ENCODE peak calls at places on chromosomes 11 and 22, in four cellular contexts. One of them, this sample, is unnamed. For H3K9me3, the result is how much of the 10 kb centered on the place peaks cover.

GRCh38 chr11:95398437-95399112 is 167.6 kb upstream of the SESN3 start:
- DNase-seq in SJCRH30: no peak
- DNase-seq in MG63: no peak
- DNase-seq in right lobe of liver: no peak
- DNase-seq in this sample: no peak

GRCh38 chr11:128928400-128928799 is 14.3 kb downstream of the TP53AIP1 start:
- DNase-seq in SJCRH30: no peak
- DNase-seq in MG63: no peak
- DNase-seq in right lobe of liver: no peak
- DNase-seq in this sample: no peak

GRCh38 chr22:19693581-19693980 is 20.7 kb upstream of the SEPTIN5 start:
- DNase-seq in SJCRH30: no peak
- DNase-seq in MG63: no peak
- DNase-seq in right lobe of liver: no peak
- DNase-seq in this sample: no peak

GRCh38 chr11:111376453-111376871 is 2.6 kb downstream of the POU2AF1 start:
- DNase-seq in SJCRH30: no peak
- DNase-seq in MG63: no peak
- DNase-seq in right lobe of liver: no peak
- DNase-seq in this sample: no peak

GRCh38 chr22:33986167-33986771 is 66.0 kb upstream of the LARGE1 start:
- DNase-seq in SJCRH30: no peak
- DNase-seq in MG63: no peak
- DNase-seq in right lobe of liver: no peak
- DNase-seq in this sample: no peak

GRCh38 chr11:96279421-96280290 is 63.3 kb downstream of the MAML2 start:
- DNase-seq in SJCRH30: no peak
- DNase-seq in MG63: no peak
- DNase-seq in right lobe of liver: no peak
- DNase-seq in this sample: peak

GRCh38 chr22:43832393-43833265 is 20.5 kb upstream of the EFCAB6 start:
- DNase-seq in SJCRH30: no peak
- DNase-seq in MG63: no peak
- DNase-seq in right lobe of liver: peak
- DNase-seq in this sample: no peak

GRCh38 chr11:2516276-2517015 is 71.6 kb downstream of the KCNQ1 start:
- DNase-seq in SJCRH30: peak
- DNase-seq in MG63: no peak
- DNase-seq in right lobe of liver: peak
- DNase-seq in this sample: peak

GRCh38 chr11:118928870-118929495 is 3.3 kb upstream of the BCL9L start:
- DNase-seq in SJCRH30: no peak
- DNase-seq in MG63: peak
- DNase-seq in right lobe of liver: peak
- DNase-seq in this sample: no peak

GRCh38 chr11:47507016-47507631 is 45.8 kb downstream of the CELF1 start:
- DNase-seq in SJCRH30: no peak
- DNase-seq in MG63: no peak
- DNase-seq in right lobe of liver: no peak
- DNase-seq in this sample: no peak
- H3K4me3 ChIP-seq in SJCRH30: no peak
- H3K4me3 ChIP-seq in MG63: no peak
- H3K4me3 ChIP-seq in right lobe of liver: no peak
- H3K4me3 ChIP-seq in this sample: no peak

DNA sequence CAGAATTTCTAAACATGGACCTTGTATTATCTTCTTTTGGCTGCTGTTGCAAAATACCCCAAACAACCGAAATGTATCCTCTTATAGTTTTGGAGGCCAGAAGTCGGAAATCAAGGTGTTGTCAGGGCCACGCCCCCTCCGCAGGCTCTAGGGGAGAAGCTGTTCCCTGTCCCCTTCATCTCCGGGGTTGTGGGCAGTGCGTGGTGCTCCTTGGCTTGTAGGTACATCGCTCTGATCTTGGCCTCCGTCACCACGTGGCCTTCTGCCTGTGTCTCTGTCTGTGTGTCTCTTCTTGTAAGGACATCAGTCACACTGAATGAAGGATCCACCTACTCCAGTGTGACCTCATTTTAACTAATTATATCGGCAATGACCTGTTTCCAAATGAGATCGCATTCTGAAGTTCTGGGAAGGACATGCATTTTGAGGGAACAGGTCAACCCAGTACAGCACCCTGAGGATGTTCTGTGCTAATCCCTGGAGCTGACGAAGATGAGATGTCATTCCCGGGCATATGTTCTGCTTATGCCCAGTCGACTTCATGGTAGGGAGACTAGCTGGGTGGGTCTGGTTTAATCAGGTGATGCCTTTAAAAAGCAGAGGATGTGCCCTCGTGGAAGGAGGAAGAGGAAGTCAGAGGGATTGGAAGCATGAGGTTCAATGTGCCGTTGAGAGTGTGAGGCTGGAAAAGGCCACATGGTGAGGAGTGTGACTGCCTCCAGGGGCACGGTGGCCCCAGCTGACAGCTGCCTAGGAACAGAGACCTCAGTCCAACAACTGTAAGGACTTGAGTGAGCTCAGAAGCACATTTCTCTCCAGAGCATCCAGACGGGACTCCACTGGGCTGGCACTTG is 531.1 kb downstream of the TBC1D22A start:
- DNase-seq in SJCRH30: no peak
- DNase-seq in MG63: no peak
- DNase-seq in right lobe of liver: no peak
- DNase-seq in this sample: no peak
- H3K9me3 ChIP-seq in SJCRH30: under half
- H3K9me3 ChIP-seq in MG63: under half
- H3K9me3 ChIP-seq in right lobe of liver: under half
- H3K9me3 ChIP-seq in this sample: under half

GRCh38 chr11:68008381-68009337 is 1.5 kb upstream of the ALDH3B1 start:
- DNase-seq in SJCRH30: peak
- DNase-seq in MG63: no peak
- DNase-seq in right lobe of liver: peak
- DNase-seq in this sample: peak

GRCh38 chr11:68007498-68008380 is 2.4 kb upstream of the ALDH3B1 start:
- DNase-seq in SJCRH30: no peak
- DNase-seq in MG63: no peak
- DNase-seq in right lobe of liver: peak
- DNase-seq in this sample: no peak

GRCh38 chr11:68010058-68011041 is at the start of gene ALDH3B1:
- DNase-seq in SJCRH30: peak
- DNase-seq in MG63: peak
- DNase-seq in right lobe of liver: peak
- DNase-seq in this sample: peak

GRCh38 chr11:68011046-68011943 is 1.2 kb downstream of the ALDH3B1 start:
- DNase-seq in SJCRH30: peak
- DNase-seq in MG63: no peak
- DNase-seq in right lobe of liver: no peak
- DNase-seq in this sample: no peak

DNA sequence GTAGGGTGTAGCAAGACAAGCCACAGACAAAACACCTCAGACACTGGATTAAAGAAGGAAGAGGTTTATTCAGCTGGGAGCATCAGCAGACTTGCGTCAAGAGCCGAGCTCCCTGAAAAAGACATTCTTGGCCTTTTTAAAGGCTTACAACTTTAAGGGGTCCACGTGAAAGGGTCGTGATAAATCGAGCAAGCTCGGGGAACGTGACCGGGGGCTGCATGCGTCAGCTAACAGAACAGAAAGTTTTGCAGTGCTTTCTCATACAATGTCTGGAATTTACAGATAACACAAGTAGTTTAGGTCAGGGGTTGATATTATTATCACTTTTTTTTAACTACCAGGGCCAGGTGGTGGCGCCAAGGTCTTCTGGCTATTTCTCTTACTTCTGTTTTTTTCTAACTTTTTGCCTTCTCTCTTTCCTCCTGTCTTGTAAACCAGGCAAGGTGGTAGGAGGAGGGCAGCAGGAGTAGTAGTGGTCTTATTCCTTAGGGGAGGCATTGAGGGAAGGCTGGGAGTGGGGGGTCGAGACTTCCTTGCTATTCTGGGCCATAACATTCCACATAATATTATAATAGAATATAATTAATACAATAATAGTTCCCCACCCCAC is 631 bp upstream of the ALDH3B1 start:
- DNase-seq in SJCRH30: no peak
- DNase-seq in MG63: no peak
- DNase-seq in right lobe of liver: peak
- DNase-seq in this sample: no peak
- H3K4me3 ChIP-seq in SJCRH30: peak
- H3K4me3 ChIP-seq in MG63: peak
- H3K4me3 ChIP-seq in right lobe of liver: no peak
- H3K4me3 ChIP-seq in this sample: peak

DNA sequence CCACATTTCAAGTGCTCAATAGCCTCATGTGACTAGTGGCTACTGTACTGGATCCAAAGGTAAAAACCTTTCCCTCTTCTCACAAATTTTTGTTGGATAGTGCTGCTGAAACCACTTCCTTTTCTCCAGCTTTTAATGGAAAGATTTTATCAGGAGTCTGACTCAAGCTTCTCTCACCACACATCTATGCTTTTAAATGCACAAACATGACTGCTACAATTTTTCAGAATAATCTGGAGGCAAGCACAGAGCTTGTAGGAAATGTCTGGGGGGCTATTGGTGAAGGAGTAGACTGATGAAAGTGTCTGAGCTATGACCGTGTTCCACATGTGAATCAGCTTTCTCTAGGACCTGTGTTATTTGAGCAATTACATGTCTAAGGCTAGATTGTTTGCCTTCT is 101.1 kb upstream of the FAT3 start:
- DNase-seq in SJCRH30: no peak
- DNase-seq in MG63: no peak
- DNase-seq in right lobe of liver: no peak
- DNase-seq in this sample: no peak
- H3K9me3 ChIP-seq in SJCRH30: under half
- H3K9me3 ChIP-seq in MG63: under half
- H3K9me3 ChIP-seq in right lobe of liver: under half
- H3K9me3 ChIP-seq in this sample: under half

GRCh38 chr11:46382644-46383403 is 1.4 kb downstream of the MDK start:
- DNase-seq in SJCRH30: peak
- DNase-seq in MG63: peak
- DNase-seq in right lobe of liver: no peak
- DNase-seq in this sample: peak
- H3K4me3 ChIP-seq in SJCRH30: peak
- H3K4me3 ChIP-seq in MG63: no peak
- H3K4me3 ChIP-seq in right lobe of liver: no peak
- H3K4me3 ChIP-seq in this sample: peak

GRCh38 chr11:55854704-55855103 is 16.2 kb downstream of the OR5D16 start:
- DNase-seq in SJCRH30: no peak
- DNase-seq in MG63: no peak
- DNase-seq in right lobe of liver: no peak
- DNase-seq in this sample: no peak
- H3K9me3 ChIP-seq in SJCRH30: under half
- H3K9me3 ChIP-seq in MG63: under half
- H3K9me3 ChIP-seq in right lobe of liver: under half
- H3K9me3 ChIP-seq in this sample: under half

GRCh38 chr11:86064236-86064803 is 4.6 kb downstream of the PICALM start:
- DNase-seq in SJCRH30: peak
- DNase-seq in MG63: peak
- DNase-seq in right lobe of liver: no peak
- DNase-seq in this sample: no peak
- H3K4me3 ChIP-seq in SJCRH30: no peak
- H3K4me3 ChIP-seq in MG63: peak
- H3K4me3 ChIP-seq in right lobe of liver: no peak
- H3K4me3 ChIP-seq in this sample: no peak

GRCh38 chr22:49487950-49488349 is 339.7 kb downstream of the BRD1 start:
- DNase-seq in SJCRH30: no peak
- DNase-seq in MG63: no peak
- DNase-seq in right lobe of liver: no peak
- DNase-seq in this sample: no peak
- H3K9me3 ChIP-seq in SJCRH30: under half
- H3K9me3 ChIP-seq in MG63: under half
- H3K9me3 ChIP-seq in right lobe of liver: under half
- H3K9me3 ChIP-seq in this sample: under half

This sample was measured in SJSA1.